ENCODE peak calls at places on chromosomes 16 and 17, in four cellular contexts. G is HuH-7, F is RPMI7951, R is NCI-H774. S is an unnamed sample.
A peak's percentile ranks its signal among the peaks of the same experiment; 100 is the strongest.

GRCh38 chr16:23950291-23950894 is 114.6 kb downstream of the PRKCB start:
- DNase-seq in R (no peak), F (no peak), G (no peak), S (no peak)

GRCh38 chr17:2869604-2870003 is 73.4 kb downstream of the RAP1GAP2 start:
- DNase-seq in R (no peak), F (no peak), G (no peak), S (no peak)

GRCh38 chr17:28760987-28761562 is 17.3 kb downstream of the TRAF4 start:
- DNase-seq in F (peak; percentile 43), R (peak; percentile 61), G (no peak), S (peak; percentile 98)

GRCh38 chr17:76737082-76737675 is at the start of gene SRSF2:
- DNase-seq in F (peak; percentile 97), G (peak; percentile 97), R (peak; percentile 100), S (peak; percentile 90)

GRCh38 chr16:65618335-65618734 is 496.5 kb upstream of the CDH11 start:
- DNase-seq in F (peak; percentile 46), G (no peak), R (no peak), S (no peak)

GRCh38 chr17:83200746-83201145 is 121.3 kb downstream of the METRNL start:
- DNase-seq in G (no peak), F (peak; percentile 34), R (no peak), S (no peak)

GRCh38 chr17:49510720-49511110 is 15.6 kb downstream of the NGFR start:
- DNase-seq in F (no peak), G (no peak), R (no peak), S (no peak)

GRCh38 chr17:9470171-9470570 is 105.4 kb downstream of the STX8 start:
- DNase-seq in F (no peak), G (no peak), R (no peak), S (no peak)

GRCh38 chr16:9364721-9365693 is 273.6 kb downstream of the HAPSTR1 start:
- DNase-seq in F (no peak), R (no peak), G (peak; percentile 15), S (peak; percentile 99)

GRCh38 chr17:31581022-31581483 is 189.6 kb downstream of the RAB11FIP4 start:
- DNase-seq in F (peak; percentile 98), G (no peak), R (peak; percentile 82), S (peak; percentile 85)

GRCh38 chr17:40621558-40621957 is 26.1 kb downstream of the SMARCE1 start:
- DNase-seq in R (no peak), G (no peak), F (no peak), S (no peak)

GRCh38 chr16:86927699-86928098 is 349.4 kb downstream of the FOXL1 start:
- DNase-seq in G (no peak), R (no peak), F (no peak), S (no peak)

S was measured in LNCaP clone FGC.